ENCODE peak calls at places on chromosomes 16 and 17, in four cellular contexts. One of them, this sample, is unnamed. For H3K36me3 and H3K4me1, the result is how much of the 10 kb centered on the place peaks cover.

GRCh38 chr17:66682293-66682692 is 152.6 kb upstream of the CACNG5 start:
- DNase-seq in thoracic aorta: no peak
- DNase-seq in Karpas-422: no peak
- DNase-seq in neural progenitor cell: no peak
- DNase-seq in this sample: no peak

GRCh38 chr17:78826836-78827509 is 13.6 kb downstream of the USP36 start:
- DNase-seq in thoracic aorta: no peak
- DNase-seq in Karpas-422: no peak
- DNase-seq in neural progenitor cell: no peak
- DNase-seq in this sample: peak

GRCh38 chr17:41413353-41413752 is 11.0 kb downstream of the KRT37 start:
- DNase-seq in thoracic aorta: no peak
- DNase-seq in Karpas-422: no peak
- DNase-seq in neural progenitor cell: peak
- DNase-seq in this sample: no peak

GRCh38 chr16:22098538-22099255 is 6.4 kb downstream of the VWA3A start:
- DNase-seq in thoracic aorta: no peak
- DNase-seq in Karpas-422: peak
- DNase-seq in neural progenitor cell: peak
- DNase-seq in this sample: no peak

GRCh38 chr16:56370836-56371235 is 54.5 kb downstream of the AMFR start:
- DNase-seq in thoracic aorta: no peak
- DNase-seq in Karpas-422: no peak
- DNase-seq in neural progenitor cell: no peak
- DNase-seq in this sample: no peak

GRCh38 chr17:49217651-49218413 is 7.3 kb downstream of the ABI3 start:
- DNase-seq in thoracic aorta: no peak
- DNase-seq in Karpas-422: peak
- DNase-seq in neural progenitor cell: no peak
- DNase-seq in this sample: no peak

GRCh38 chr17:32882734-32883133 is 5.8 kb upstream of the MYO1D start:
- DNase-seq in thoracic aorta: no peak
- DNase-seq in Karpas-422: no peak
- DNase-seq in neural progenitor cell: no peak
- DNase-seq in this sample: no peak

GRCh38 chr16:49884033-49884707 is 28.3 kb upstream of the ZNF423 start:
- DNase-seq in thoracic aorta: no peak
- DNase-seq in Karpas-422: no peak
- DNase-seq in neural progenitor cell: no peak
- DNase-seq in this sample: no peak

GRCh38 chr17:50620848-50621247 is 13.8 kb upstream of the ABCC3 start:
- DNase-seq in thoracic aorta: no peak
- DNase-seq in Karpas-422: peak
- DNase-seq in neural progenitor cell: peak
- DNase-seq in this sample: no peak

GRCh38 chr17:41919165-41919817 is 540 bp upstream of the ACLY start:
- DNase-seq in thoracic aorta: no peak
- DNase-seq in Karpas-422: no peak
- DNase-seq in neural progenitor cell: peak
- DNase-seq in this sample: no peak

GRCh38 chr17:49996495-49997255 is 1.7 kb upstream of the DLX3 start:
- DNase-seq in thoracic aorta: no peak
- DNase-seq in Karpas-422: peak
- DNase-seq in neural progenitor cell: peak
- DNase-seq in this sample: no peak

GRCh38 chr17:75878174-75878998 is at the start of gene TRIM47:
- DNase-seq in thoracic aorta: no peak
- DNase-seq in Karpas-422: no peak
- DNase-seq in neural progenitor cell: peak
- DNase-seq in this sample: no peak

GRCh38 chr16:53071748-53072301 is 17.0 kb downstream of the CHD9 start:
- DNase-seq in thoracic aorta: no peak
- DNase-seq in Karpas-422: no peak
- DNase-seq in neural progenitor cell: no peak
- DNase-seq in this sample: no peak

GRCh38 chr17:77247048-77247541 is 106.3 kb downstream of the SEC14L1 start:
- DNase-seq in thoracic aorta: no peak
- DNase-seq in Karpas-422: peak
- DNase-seq in neural progenitor cell: peak
- DNase-seq in this sample: peak

GRCh38 chr16:8944113-8944765 is 19.5 kb downstream of the USP7 start:
- DNase-seq in thoracic aorta: no peak
- DNase-seq in Karpas-422: peak
- DNase-seq in neural progenitor cell: no peak
- DNase-seq in this sample: no peak

GRCh38 chr17:9443811-9444210 is 131.8 kb downstream of the STX8 start:
- DNase-seq in thoracic aorta: no peak
- DNase-seq in Karpas-422: no peak
- DNase-seq in neural progenitor cell: no peak
- DNase-seq in this sample: no peak

GRCh38 chr17:9444687-9445086 is 130.9 kb downstream of the STX8 start:
- DNase-seq in thoracic aorta: no peak
- DNase-seq in Karpas-422: no peak
- DNase-seq in neural progenitor cell: no peak
- DNase-seq in this sample: no peak

GRCh38 chr17:9439851-9440250 is 135.8 kb downstream of the STX8 start:
- DNase-seq in thoracic aorta: no peak
- DNase-seq in Karpas-422: no peak
- DNase-seq in neural progenitor cell: no peak
- DNase-seq in this sample: no peak

GRCh38 chr17:9446528-9446927 is 129.1 kb downstream of the STX8 start:
- DNase-seq in thoracic aorta: no peak
- DNase-seq in Karpas-422: no peak
- DNase-seq in neural progenitor cell: no peak
- DNase-seq in this sample: no peak

GRCh38 chr17:9445424-9445823 is 130.2 kb downstream of the STX8 start:
- DNase-seq in thoracic aorta: no peak
- DNase-seq in Karpas-422: no peak
- DNase-seq in neural progenitor cell: no peak
- DNase-seq in this sample: no peak
- H3K36me3 ChIP-seq in thoracic aorta: under half
- H3K36me3 ChIP-seq in Karpas-422: under half
- H3K36me3 ChIP-seq in neural progenitor cell: under half
- H3K36me3 ChIP-seq in this sample: under half

GRCh38 chr16:10939649-10940206 is 2.5 kb downstream of the DEXI start:
- DNase-seq in thoracic aorta: no peak
- DNase-seq in Karpas-422: no peak
- DNase-seq in neural progenitor cell: no peak
- DNase-seq in this sample: no peak
- H3K4me1 ChIP-seq in thoracic aorta: half or more
- H3K4me1 ChIP-seq in Karpas-422: half or more
- H3K4me1 ChIP-seq in neural progenitor cell: under half
- H3K4me1 ChIP-seq in this sample: half or more

DNA sequence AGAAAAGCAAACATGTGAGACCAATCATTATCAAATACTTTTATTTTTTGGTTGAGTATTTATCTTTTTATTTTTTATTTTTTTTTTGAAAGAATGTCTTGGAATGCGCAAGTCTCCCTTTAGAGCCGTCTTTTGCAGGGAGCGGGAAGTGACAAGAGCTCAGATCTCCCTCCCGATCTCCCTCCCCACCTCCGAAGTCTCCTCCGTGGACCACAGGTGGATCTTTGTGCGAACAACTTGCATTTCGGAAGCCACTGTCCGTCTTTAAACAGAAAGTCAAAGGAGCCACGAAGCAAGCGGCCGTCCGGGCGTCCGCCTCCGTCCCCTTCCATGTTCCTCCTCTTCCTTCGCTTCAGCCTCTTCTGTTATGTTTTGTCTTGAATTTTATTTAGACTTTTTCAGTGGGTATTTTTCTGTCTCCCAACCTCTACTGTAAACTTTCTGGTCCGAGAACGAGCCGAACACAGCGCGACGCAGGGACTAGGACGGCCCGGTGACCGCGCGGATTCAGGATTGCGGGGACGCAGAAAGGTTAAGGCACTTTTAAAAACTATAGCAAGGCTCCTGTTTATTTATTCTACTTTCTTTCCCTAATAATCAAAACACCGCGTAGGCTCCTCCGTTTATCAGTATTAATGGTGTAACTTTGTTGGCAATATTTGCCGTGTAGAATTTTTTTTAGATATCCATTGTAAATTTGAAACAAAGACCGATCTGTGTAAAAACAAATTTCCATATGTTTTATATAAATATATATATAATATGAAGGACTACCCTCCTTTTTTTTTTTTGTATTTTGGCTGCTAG is 3.3 kb downstream of the FOXF1 start:
- DNase-seq in thoracic aorta: no peak
- DNase-seq in Karpas-422: no peak
- DNase-seq in neural progenitor cell: no peak
- DNase-seq in this sample: no peak
- H3K4me3 ChIP-seq in thoracic aorta: no peak
- H3K4me3 ChIP-seq in Karpas-422: no peak
- H3K4me3 ChIP-seq in neural progenitor cell: no peak
- H3K4me3 ChIP-seq in this sample: no peak

GRCh38 chr17:64505320-64506200 is 529 bp downstream of the DDX5 start:
- DNase-seq in thoracic aorta: peak
- DNase-seq in Karpas-422: peak
- DNase-seq in neural progenitor cell: peak
- DNase-seq in this sample: peak

GRCh38 chr17:64506576-64507417 is at the start of gene CEP95:
- DNase-seq in thoracic aorta: peak
- DNase-seq in Karpas-422: peak
- DNase-seq in neural progenitor cell: peak
- DNase-seq in this sample: peak

GRCh38 chr17:64507418-64507766 is 615 bp downstream of the CEP95 start:
- DNase-seq in thoracic aorta: no peak
- DNase-seq in Karpas-422: peak
- DNase-seq in neural progenitor cell: peak
- DNase-seq in this sample: no peak

GRCh38 chr17:64504769-64505319 is 1.2 kb downstream of the DDX5 start:
- DNase-seq in thoracic aorta: no peak
- DNase-seq in Karpas-422: no peak
- DNase-seq in neural progenitor cell: no peak
- DNase-seq in this sample: no peak

GRCh38 chr17:64506201-64506575 is at the start of gene DDX5:
- DNase-seq in thoracic aorta: peak
- DNase-seq in Karpas-422: no peak
- DNase-seq in neural progenitor cell: peak
- DNase-seq in this sample: peak
- H3K36me3 ChIP-seq in thoracic aorta: under half
- H3K36me3 ChIP-seq in Karpas-422: half or more
- H3K36me3 ChIP-seq in neural progenitor cell: under half
- H3K36me3 ChIP-seq in this sample: half or more

GRCh38 chr17:19298561-19299213 is 61.5 kb downstream of the EPN2 start:
- DNase-seq in thoracic aorta: no peak
- DNase-seq in Karpas-422: peak
- DNase-seq in neural progenitor cell: no peak
- DNase-seq in this sample: no peak

GRCh38 chr17:19301973-19302372 is 60.5 kb downstream of the B9D1 start:
- DNase-seq in thoracic aorta: no peak
- DNase-seq in Karpas-422: no peak
- DNase-seq in neural progenitor cell: no peak
- DNase-seq in this sample: no peak

GRCh38 chr17:19301274-19301946 is 61.1 kb downstream of the B9D1 start:
- DNase-seq in thoracic aorta: no peak
- DNase-seq in Karpas-422: peak
- DNase-seq in neural progenitor cell: no peak
- DNase-seq in this sample: no peak

GRCh38 chr17:19299214-19299747 is 62.1 kb downstream of the EPN2 start:
- DNase-seq in thoracic aorta: no peak
- DNase-seq in Karpas-422: peak
- DNase-seq in neural progenitor cell: peak
- DNase-seq in this sample: no peak

GRCh38 chr17:19299866-19300265 is 62.7 kb downstream of the B9D1 start:
- DNase-seq in thoracic aorta: no peak
- DNase-seq in Karpas-422: no peak
- DNase-seq in neural progenitor cell: no peak
- DNase-seq in this sample: no peak
- H3K4me1 ChIP-seq in thoracic aorta: under half
- H3K4me1 ChIP-seq in Karpas-422: under half
- H3K4me1 ChIP-seq in neural progenitor cell: under half
- H3K4me1 ChIP-seq in this sample: half or more

GRCh38 chr16:27220527-27220926 is 17.2 kb downstream of the KDM8 start:
- DNase-seq in thoracic aorta: no peak
- DNase-seq in Karpas-422: no peak
- DNase-seq in neural progenitor cell: no peak
- DNase-seq in this sample: no peak

GRCh38 chr16:27220120-27220519 is 16.8 kb downstream of the KDM8 start:
- DNase-seq in thoracic aorta: no peak
- DNase-seq in Karpas-422: no peak
- DNase-seq in neural progenitor cell: no peak
- DNase-seq in this sample: no peak

GRCh38 chr16:27218756-27219155 is 15.4 kb downstream of the KDM8 start:
- DNase-seq in thoracic aorta: no peak
- DNase-seq in Karpas-422: no peak
- DNase-seq in neural progenitor cell: no peak
- DNase-seq in this sample: no peak

GRCh38 chr16:27220991-27221390 is 17.7 kb downstream of the KDM8 start:
- DNase-seq in thoracic aorta: no peak
- DNase-seq in Karpas-422: no peak
- DNase-seq in neural progenitor cell: no peak
- DNase-seq in this sample: no peak

GRCh38 chr16:27219161-27219560 is 15.8 kb downstream of the KDM8 start:
- DNase-seq in thoracic aorta: no peak
- DNase-seq in Karpas-422: no peak
- DNase-seq in neural progenitor cell: no peak
- DNase-seq in this sample: no peak
- H3K4me3 ChIP-seq in thoracic aorta: no peak
- H3K4me3 ChIP-seq in Karpas-422: no peak
- H3K4me3 ChIP-seq in neural progenitor cell: no peak
- H3K4me3 ChIP-seq in this sample: no peak

GRCh38 chr17:21029515-21029914 is 13.3 kb downstream of the USP22 start:
- DNase-seq in thoracic aorta: no peak
- DNase-seq in Karpas-422: no peak
- DNase-seq in neural progenitor cell: no peak
- DNase-seq in this sample: no peak

GRCh38 chr17:21025446-21025845 is 17.4 kb downstream of the USP22 start:
- DNase-seq in thoracic aorta: no peak
- DNase-seq in Karpas-422: no peak
- DNase-seq in neural progenitor cell: no peak
- DNase-seq in this sample: no peak

GRCh38 chr17:21029032-21029431 is 13.8 kb downstream of the USP22 start:
- DNase-seq in thoracic aorta: no peak
- DNase-seq in Karpas-422: no peak
- DNase-seq in neural progenitor cell: no peak
- DNase-seq in this sample: peak

GRCh38 chr17:21028192-21028591 is 14.6 kb downstream of the USP22 start:
- DNase-seq in thoracic aorta: no peak
- DNase-seq in Karpas-422: no peak
- DNase-seq in neural progenitor cell: no peak
- DNase-seq in this sample: no peak

DNA sequence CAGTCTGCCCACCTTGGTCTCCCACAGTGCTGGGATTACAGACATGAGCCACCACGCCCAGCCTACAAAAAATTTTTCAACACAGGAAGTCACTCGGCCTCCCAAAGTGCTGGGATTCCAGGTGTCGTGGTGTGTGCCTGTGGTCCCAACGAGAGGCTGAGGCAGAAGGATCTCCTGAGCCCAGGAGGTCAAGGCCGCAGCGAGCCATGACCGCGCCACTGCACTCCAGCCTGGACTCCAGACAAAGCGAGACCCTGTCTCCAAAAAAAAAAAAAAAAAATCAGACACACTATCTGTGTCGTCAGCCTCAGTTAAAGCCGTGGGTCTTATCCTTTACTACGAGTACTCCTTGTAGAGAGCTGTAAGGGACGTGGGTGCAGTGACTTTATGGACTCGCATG is 15.8 kb downstream of the USP22 start:
- DNase-seq in thoracic aorta: no peak
- DNase-seq in Karpas-422: no peak
- DNase-seq in neural progenitor cell: no peak
- DNase-seq in this sample: no peak
- H3K36me3 ChIP-seq in thoracic aorta: under half
- H3K36me3 ChIP-seq in Karpas-422: half or more
- H3K36me3 ChIP-seq in neural progenitor cell: under half
- H3K36me3 ChIP-seq in this sample: under half